ENCODE peak calls at places on chromosomes 2 and 18, in four cellular contexts. S, A, E and Z are unnamed samples.

GRCh38 chr2:203330434-203330833 is 2.2 kb downstream of the ABI2 start:
- DNase-seq in S (peak), A (no peak), E (no peak), Z (no peak)

GRCh38 chr18:79490593-79491551 is 95.1 kb downstream of the NFATC1 start:
- DNase-seq in S (no peak), A (no peak), E (no peak), Z (no peak)

GRCh38 chr2:169928463-169928864 is 101.2 kb downstream of the UBR3 start:
- DNase-seq in S (peak), A (peak), E (no peak), Z (no peak)

GRCh38 chr2:19865151-19865550 is 36.6 kb downstream of the TTC32 start:
- DNase-seq in S (no peak), A (no peak), E (no peak), Z (no peak)

GRCh38 chr2:28319118-28320008 is 73.3 kb upstream of the FOSL2 start:
- DNase-seq in S (peak), A (no peak), E (peak), Z (no peak)

GRCh38 chr18:44126598-44126997 is 554.1 kb upstream of the SETBP1 start:
- DNase-seq in S (no peak), A (no peak), E (no peak), Z (no peak)

GRCh38 chr2:72780483-72780882 is 45.4 kb downstream of the EXOC6B start:
- DNase-seq in S (peak), A (no peak), E (no peak), Z (no peak)

GRCh38 chr2:19850056-19850455 is 51.7 kb downstream of the TTC32 start:
- DNase-seq in S (no peak), A (no peak), E (no peak), Z (no peak)

GRCh38 chr18:28059861-28060260 is 117.1 kb downstream of the CDH2 start:
- DNase-seq in S (no peak), A (no peak), E (no peak), Z (no peak)

GRCh38 chr18:56221195-56222065 is 417.0 kb downstream of the TXNL1 start:
- DNase-seq in S (no peak), A (no peak), E (no peak), Z (no peak)

GRCh38 chr2:36834721-36835120 is 131.6 kb downstream of the STRN start:
- DNase-seq in S (no peak), A (no peak), E (no peak), Z (no peak)

GRCh38 chr2:170255971-170256370 is 78.0 kb downstream of the MYO3B start:
- DNase-seq in S (peak), A (no peak), E (no peak), Z (no peak)

GRCh38 chr2:96374211-96374951 is 38.8 kb downstream of the NCAPH start:
- DNase-seq in S (peak), A (peak), E (peak), Z (peak)

GRCh38 chr2:111168528-111168929 is 47.8 kb downstream of the BCL2L11 start:
- DNase-seq in S (peak), A (peak), E (peak), Z (peak)

GRCh38 chr2:134124047-134124753 is 129.7 kb upstream of the MGAT5 start:
- DNase-seq in S (no peak), A (peak), E (no peak), Z (peak)